ENCODE peak calls at places on chromosomes 4 and X, in four cellular contexts. One of them, this sample, is unnamed.

GRCh38 chr4:149589826-149590225 is 225.8 kb downstream of the IQCM start:
- DNase-seq in GM10248: no peak
- DNase-seq in stimulated activated CD4-positive, alpha-beta T cell treated with anti-CD3 and anti-CD28 coated beads, Interleukin-4, amount 100 ng/mL, for 24 hours: no peak
- DNase-seq in RPMI7951: no peak
- DNase-seq in this sample: no peak

GRCh38 chr4:5945936-5946335 is 53.0 kb upstream of the CRMP1 start:
- DNase-seq in GM10248: no peak
- DNase-seq in stimulated activated CD4-positive, alpha-beta T cell treated with anti-CD3 and anti-CD28 coated beads, Interleukin-4, amount 100 ng/mL, for 24 hours: no peak
- DNase-seq in RPMI7951: no peak
- DNase-seq in this sample: no peak

GRCh38 chrX:110131031-110131430 is 128.1 kb downstream of the TMEM164 start:
- DNase-seq in GM10248: no peak
- DNase-seq in stimulated activated CD4-positive, alpha-beta T cell treated with anti-CD3 and anti-CD28 coated beads, Interleukin-4, amount 100 ng/mL, for 24 hours: no peak
- DNase-seq in RPMI7951: no peak
- DNase-seq in this sample: no peak

GRCh38 chr4:12897954-12898353 is 586.2 kb downstream of the RAB28 start:
- DNase-seq in GM10248: no peak
- DNase-seq in stimulated activated CD4-positive, alpha-beta T cell treated with anti-CD3 and anti-CD28 coated beads, Interleukin-4, amount 100 ng/mL, for 24 hours: no peak
- DNase-seq in RPMI7951: peak; percentile 19
- DNase-seq in this sample: no peak

GRCh38 chr4:10596586-10597285 is 87.8 kb downstream of the CLNK start:
- DNase-seq in GM10248: no peak
- DNase-seq in stimulated activated CD4-positive, alpha-beta T cell treated with anti-CD3 and anti-CD28 coated beads, Interleukin-4, amount 100 ng/mL, for 24 hours: no peak
- DNase-seq in RPMI7951: no peak
- DNase-seq in this sample: no peak

GRCh38 chr4:71752383-71753042 is 31.4 kb downstream of the GC start:
- DNase-seq in GM10248: no peak
- DNase-seq in stimulated activated CD4-positive, alpha-beta T cell treated with anti-CD3 and anti-CD28 coated beads, Interleukin-4, amount 100 ng/mL, for 24 hours: no peak
- DNase-seq in RPMI7951: no peak
- DNase-seq in this sample: no peak

GRCh38 chr4:145531193-145531592 is 49.5 kb downstream of the SMAD1 start:
- DNase-seq in GM10248: no peak
- DNase-seq in stimulated activated CD4-positive, alpha-beta T cell treated with anti-CD3 and anti-CD28 coated beads, Interleukin-4, amount 100 ng/mL, for 24 hours: no peak
- DNase-seq in RPMI7951: peak; percentile 28
- DNase-seq in this sample: no peak

GRCh38 chr4:8847764-8848163 is 23.9 kb downstream of the HMX1 start:
- DNase-seq in GM10248: no peak
- DNase-seq in stimulated activated CD4-positive, alpha-beta T cell treated with anti-CD3 and anti-CD28 coated beads, Interleukin-4, amount 100 ng/mL, for 24 hours: no peak
- DNase-seq in RPMI7951: peak; percentile 7
- DNase-seq in this sample: peak; percentile 14

GRCh38 chr4:137213372-137214173 is 318.7 kb downstream of the PCDH18 start:
- DNase-seq in GM10248: no peak
- DNase-seq in stimulated activated CD4-positive, alpha-beta T cell treated with anti-CD3 and anti-CD28 coated beads, Interleukin-4, amount 100 ng/mL, for 24 hours: no peak
- DNase-seq in RPMI7951: peak; percentile 28
- DNase-seq in this sample: no peak

GRCh38 chr4:139550724-139551429 is 5.1 kb downstream of the SETD7 start:
- DNase-seq in GM10248: no peak
- DNase-seq in stimulated activated CD4-positive, alpha-beta T cell treated with anti-CD3 and anti-CD28 coated beads, Interleukin-4, amount 100 ng/mL, for 24 hours: no peak
- DNase-seq in RPMI7951: no peak
- DNase-seq in this sample: no peak

GRCh38 chr4:37953620-37954325 is 6.4 kb upstream of the PTTG2 start:
- DNase-seq in GM10248: no peak
- DNase-seq in stimulated activated CD4-positive, alpha-beta T cell treated with anti-CD3 and anti-CD28 coated beads, Interleukin-4, amount 100 ng/mL, for 24 hours: no peak
- DNase-seq in RPMI7951: no peak
- DNase-seq in this sample: peak; percentile 50

GRCh38 chr4:137545461-137545861 is 13.2 kb upstream of the PCDH18 start:
- DNase-seq in GM10248: no peak
- DNase-seq in stimulated activated CD4-positive, alpha-beta T cell treated with anti-CD3 and anti-CD28 coated beads, Interleukin-4, amount 100 ng/mL, for 24 hours: no peak
- DNase-seq in RPMI7951: peak; percentile 44
- DNase-seq in this sample: peak; percentile 90

GRCh38 chr4:172073590-172073989 is 260.4 kb downstream of the GALNTL6 start:
- DNase-seq in GM10248: no peak
- DNase-seq in stimulated activated CD4-positive, alpha-beta T cell treated with anti-CD3 and anti-CD28 coated beads, Interleukin-4, amount 100 ng/mL, for 24 hours: no peak
- DNase-seq in RPMI7951: no peak
- DNase-seq in this sample: no peak

GRCh38 chr4:54513231-54513630 is 144.5 kb upstream of the KIT start:
- DNase-seq in GM10248: no peak
- DNase-seq in stimulated activated CD4-positive, alpha-beta T cell treated with anti-CD3 and anti-CD28 coated beads, Interleukin-4, amount 100 ng/mL, for 24 hours: no peak
- DNase-seq in RPMI7951: peak; percentile 70
- DNase-seq in this sample: peak; percentile 77

GRCh38 chr4:87058272-87059073 is 123.7 kb downstream of the AFF1 start:
- DNase-seq in GM10248: no peak
- DNase-seq in stimulated activated CD4-positive, alpha-beta T cell treated with anti-CD3 and anti-CD28 coated beads, Interleukin-4, amount 100 ng/mL, for 24 hours: peak; percentile 68
- DNase-seq in RPMI7951: peak; percentile 47
- DNase-seq in this sample: peak; percentile 36

GRCh38 chr4:5959221-5959982 is 58.8 kb downstream of the C4orf50 start:
- DNase-seq in GM10248: no peak
- DNase-seq in stimulated activated CD4-positive, alpha-beta T cell treated with anti-CD3 and anti-CD28 coated beads, Interleukin-4, amount 100 ng/mL, for 24 hours: no peak
- DNase-seq in RPMI7951: no peak
- DNase-seq in this sample: peak; percentile 41

GRCh38 chrX:151153086-151153485 is 23.3 kb upstream of the GPR50 start:
- DNase-seq in GM10248: no peak
- DNase-seq in stimulated activated CD4-positive, alpha-beta T cell treated with anti-CD3 and anti-CD28 coated beads, Interleukin-4, amount 100 ng/mL, for 24 hours: no peak
- DNase-seq in RPMI7951: peak; percentile 76
- DNase-seq in this sample: peak; percentile 75

GRCh38 chrX:14927391-14927790 is 54.2 kb downstream of the MOSPD2 start:
- DNase-seq in GM10248: no peak
- DNase-seq in stimulated activated CD4-positive, alpha-beta T cell treated with anti-CD3 and anti-CD28 coated beads, Interleukin-4, amount 100 ng/mL, for 24 hours: no peak
- DNase-seq in RPMI7951: peak; percentile 90
- DNase-seq in this sample: no peak

GRCh38 chrX:12999422-12999821 is 24.5 kb downstream of the TMSB4X start:
- DNase-seq in GM10248: no peak
- DNase-seq in stimulated activated CD4-positive, alpha-beta T cell treated with anti-CD3 and anti-CD28 coated beads, Interleukin-4, amount 100 ng/mL, for 24 hours: peak; percentile 66
- DNase-seq in RPMI7951: no peak
- DNase-seq in this sample: no peak